ENCODE peak calls at places on chromosomes 16 and 17, in five cellular contexts. D is astrocyte of the hippocampus, B is GM19239, G is AML-193, X is IMR-90. K is an unnamed sample.
A peak's percentile ranks its signal among the peaks of the same experiment; 100 is the strongest.

GRCh38 chr17:36463916-36464764 is 22.3 kb upstream of the ZNHIT3 start:
- DNase-seq in D (peak; percentile 90), B (peak; percentile 54), G (no peak), X (peak; percentile 67), K (peak; percentile 66)

GRCh38 chr16:84244728-84245127 is 4.9 kb upstream of the KCNG4 start:
- DNase-seq in D (no peak), B (no peak), G (no peak), X (no peak), K (no peak)

GRCh38 chr16:47726031-47726675 is 265.0 kb downstream of the PHKB start:
- DNase-seq in D (no peak), B (no peak), G (no peak), X (peak; percentile 20), K (no peak)

GRCh38 chr17:21024024-21024423 is 18.8 kb downstream of the USP22 start:
- DNase-seq in D (no peak), B (no peak), G (no peak), X (peak; percentile 67), K (no peak)

GRCh38 chr17:27530791-27531391 is 74.6 kb downstream of the KSR1 start:
- DNase-seq in D (peak; percentile 60), B (no peak), G (peak; percentile 99), X (peak; percentile 64), K (peak; percentile 95)

GRCh38 chr16:4323071-4323844 is 7.4 kb downstream of the GLIS2 start:
- DNase-seq in D (no peak), B (no peak), G (no peak), X (no peak), K (no peak)

GRCh38 chr17:29219378-29220047 is 27.1 kb upstream of the CRYBA1 start:
- DNase-seq in D (peak; percentile 93), B (peak; percentile 71), G (peak; percentile 91), X (peak; percentile 83), K (peak; percentile 73)

GRCh38 chr16:57759541-57760356 is 24.2 kb downstream of the KATNB1 start:
- DNase-seq in D (no peak), B (no peak), G (no peak), X (no peak), K (no peak)

GRCh38 chr17:55161935-55162555 is 102.7 kb upstream of the HLF start:
- DNase-seq in D (peak; percentile 70), B (no peak), G (no peak), X (peak; percentile 95), K (no peak)

GRCh38 chr16:31135535-31136286 is at the start of gene PRSS8:
- DNase-seq in D (no peak), B (no peak), G (no peak), X (no peak), K (no peak)

GRCh38 chr17:48970865-48971687 is 2.7 kb upstream of the GIP start:
- DNase-seq in D (no peak), B (no peak), G (no peak), X (no peak), K (no peak)

GRCh38 chr17:17024778-17025300 is 17.4 kb upstream of the MPRIP start:
- DNase-seq in D (no peak), B (no peak), G (no peak), X (no peak), K (no peak)

GRCh38 chr17:79982986-79983385 is 52.7 kb downstream of the TBC1D16 start:
- DNase-seq in D (no peak), B (no peak), G (no peak), X (no peak), K (no peak)

GRCh38 chr17:8222630-8223355 is 12.4 kb upstream of the AURKB start:
- DNase-seq in D (peak; percentile 97), B (no peak), G (peak; percentile 52), X (peak; percentile 93), K (peak; percentile 92)

GRCh38 chr17:8359769-8360168 is 16.7 kb downstream of the KRABD2 start:
- DNase-seq in D (peak; percentile 29), B (no peak), G (no peak), X (peak; percentile 96), K (no peak)